ENCODE peak calls at places on chromosomes 16 and 17, in eight cellular contexts. One of them, this sample, is unnamed.

GRCh38 chr17:39927928-39928867 is 666 bp downstream of the LRRC3C start:
- DNase-seq in CD8-positive, alpha-beta memory T cell: no peak
- DNase-seq in cerebellar nuclear complex: no peak
- DNase-seq in ELR: peak; percentile 24
- DNase-seq in HuH-7: peak; percentile 67
- DNase-seq in brain pericyte: no peak
- DNase-seq in astrocyte of the cerebellum: no peak
- DNase-seq in fibroblast of gingiva: no peak
- DNase-seq in this sample: peak; percentile 23

GRCh38 chr16:87919681-87919994 is 16.7 kb downstream of the CA5A start:
- DNase-seq in CD8-positive, alpha-beta memory T cell: no peak
- DNase-seq in cerebellar nuclear complex: no peak
- DNase-seq in ELR: no peak
- DNase-seq in HuH-7: no peak
- DNase-seq in brain pericyte: no peak
- DNase-seq in astrocyte of the cerebellum: no peak
- DNase-seq in fibroblast of gingiva: no peak
- DNase-seq in this sample: no peak

GRCh38 chr17:41695954-41696720 is 7.5 kb downstream of the EIF1 start:
- DNase-seq in CD8-positive, alpha-beta memory T cell: peak; percentile 67
- DNase-seq in cerebellar nuclear complex: peak; percentile 3
- DNase-seq in ELR: peak; percentile 87
- DNase-seq in HuH-7: peak; percentile 62
- DNase-seq in brain pericyte: no peak
- DNase-seq in astrocyte of the cerebellum: peak; percentile 64
- DNase-seq in fibroblast of gingiva: peak; percentile 74
- DNase-seq in this sample: peak; percentile 83

GRCh38 chr17:935485-935884 is 44.1 kb downstream of the NXN start:
- DNase-seq in CD8-positive, alpha-beta memory T cell: no peak
- DNase-seq in cerebellar nuclear complex: no peak
- DNase-seq in ELR: no peak
- DNase-seq in HuH-7: no peak
- DNase-seq in brain pericyte: no peak
- DNase-seq in astrocyte of the cerebellum: no peak
- DNase-seq in fibroblast of gingiva: no peak
- DNase-seq in this sample: no peak

GRCh38 chr17:68431661-68432071 is 25.6 kb downstream of the WIPI1 start:
- DNase-seq in CD8-positive, alpha-beta memory T cell: no peak
- DNase-seq in cerebellar nuclear complex: no peak
- DNase-seq in ELR: peak; percentile 58
- DNase-seq in HuH-7: peak; percentile 31
- DNase-seq in brain pericyte: no peak
- DNase-seq in astrocyte of the cerebellum: peak; percentile 15
- DNase-seq in fibroblast of gingiva: peak; percentile 27
- DNase-seq in this sample: peak; percentile 25

GRCh38 chr16:71352963-71353460 is 5.5 kb upstream of the CALB2 start:
- DNase-seq in CD8-positive, alpha-beta memory T cell: no peak
- DNase-seq in cerebellar nuclear complex: no peak
- DNase-seq in ELR: no peak
- DNase-seq in HuH-7: no peak
- DNase-seq in brain pericyte: no peak
- DNase-seq in astrocyte of the cerebellum: no peak
- DNase-seq in fibroblast of gingiva: no peak
- DNase-seq in this sample: no peak

GRCh38 chr16:4087990-4088577 is 28.2 kb downstream of the ADCY9 start:
- DNase-seq in CD8-positive, alpha-beta memory T cell: no peak
- DNase-seq in cerebellar nuclear complex: no peak
- DNase-seq in ELR: no peak
- DNase-seq in HuH-7: no peak
- DNase-seq in brain pericyte: no peak
- DNase-seq in astrocyte of the cerebellum: no peak
- DNase-seq in fibroblast of gingiva: no peak
- DNase-seq in this sample: no peak

GRCh38 chr17:21278304-21279197 is 6.0 kb upstream of the MAP2K3 start:
- DNase-seq in CD8-positive, alpha-beta memory T cell: no peak
- DNase-seq in cerebellar nuclear complex: no peak
- DNase-seq in ELR: no peak
- DNase-seq in HuH-7: no peak
- DNase-seq in brain pericyte: no peak
- DNase-seq in astrocyte of the cerebellum: no peak
- DNase-seq in fibroblast of gingiva: no peak
- DNase-seq in this sample: no peak

GRCh38 chr16:24986512-24987303 is 28.5 kb downstream of the ARHGAP17 start:
- DNase-seq in CD8-positive, alpha-beta memory T cell: no peak
- DNase-seq in cerebellar nuclear complex: no peak
- DNase-seq in ELR: peak; percentile 88
- DNase-seq in HuH-7: peak; percentile 30
- DNase-seq in brain pericyte: no peak
- DNase-seq in astrocyte of the cerebellum: peak; percentile 81
- DNase-seq in fibroblast of gingiva: peak; percentile 88
- DNase-seq in this sample: peak; percentile 95

GRCh38 chr16:75252946-75253911 is 1.8 kb upstream of the BCAR1 start:
- DNase-seq in CD8-positive, alpha-beta memory T cell: no peak
- DNase-seq in cerebellar nuclear complex: no peak
- DNase-seq in ELR: peak; percentile 72
- DNase-seq in HuH-7: no peak
- DNase-seq in brain pericyte: no peak
- DNase-seq in astrocyte of the cerebellum: no peak
- DNase-seq in fibroblast of gingiva: peak; percentile 72
- DNase-seq in this sample: peak; percentile 98

GRCh38 chr16:56506941-56507340 is 12.9 kb downstream of the BBS2 start:
- DNase-seq in CD8-positive, alpha-beta memory T cell: no peak
- DNase-seq in cerebellar nuclear complex: no peak
- DNase-seq in ELR: peak; percentile 56
- DNase-seq in HuH-7: no peak
- DNase-seq in brain pericyte: no peak
- DNase-seq in astrocyte of the cerebellum: peak; percentile 53
- DNase-seq in fibroblast of gingiva: peak; percentile 37
- DNase-seq in this sample: peak; percentile 69

GRCh38 chr17:57568340-57568739 is 176.8 kb downstream of the CCDC182 start:
- DNase-seq in CD8-positive, alpha-beta memory T cell: no peak
- DNase-seq in cerebellar nuclear complex: no peak
- DNase-seq in ELR: no peak
- DNase-seq in HuH-7: no peak
- DNase-seq in brain pericyte: no peak
- DNase-seq in astrocyte of the cerebellum: no peak
- DNase-seq in fibroblast of gingiva: no peak
- DNase-seq in this sample: no peak

GRCh38 chr16:59060212-59060611 is 326.1 kb upstream of the GOT2 start:
- DNase-seq in CD8-positive, alpha-beta memory T cell: no peak
- DNase-seq in cerebellar nuclear complex: no peak
- DNase-seq in ELR: peak; percentile 73
- DNase-seq in HuH-7: no peak
- DNase-seq in brain pericyte: no peak
- DNase-seq in astrocyte of the cerebellum: peak; percentile 39
- DNase-seq in fibroblast of gingiva: no peak
- DNase-seq in this sample: peak; percentile 88

GRCh38 chr17:48054238-48055185 is 6.4 kb downstream of the NFE2L1 start:
- DNase-seq in CD8-positive, alpha-beta memory T cell: no peak
- DNase-seq in cerebellar nuclear complex: peak; percentile 71
- DNase-seq in ELR: peak; percentile 73
- DNase-seq in HuH-7: no peak
- DNase-seq in brain pericyte: no peak
- DNase-seq in astrocyte of the cerebellum: peak; percentile 47
- DNase-seq in fibroblast of gingiva: peak; percentile 61
- DNase-seq in this sample: peak; percentile 89

GRCh38 chr17:26792486-26792885 is 501.4 kb upstream of the WSB1 start:
- DNase-seq in CD8-positive, alpha-beta memory T cell: no peak
- DNase-seq in cerebellar nuclear complex: no peak
- DNase-seq in ELR: peak; percentile 28
- DNase-seq in HuH-7: no peak
- DNase-seq in brain pericyte: peak; percentile 1
- DNase-seq in astrocyte of the cerebellum: peak; percentile 12
- DNase-seq in fibroblast of gingiva: no peak
- DNase-seq in this sample: no peak

GRCh38 chr17:35931794-35932419 is 1.3 kb upstream of the RDM1 start:
- DNase-seq in CD8-positive, alpha-beta memory T cell: no peak
- DNase-seq in cerebellar nuclear complex: no peak
- DNase-seq in ELR: no peak
- DNase-seq in HuH-7: no peak
- DNase-seq in brain pericyte: no peak
- DNase-seq in astrocyte of the cerebellum: peak; percentile 13
- DNase-seq in fibroblast of gingiva: no peak
- DNase-seq in this sample: peak; percentile 38

GRCh38 chr16:30185141-30185682 is 1.8 kb downstream of the CORO1A start:
- DNase-seq in CD8-positive, alpha-beta memory T cell: no peak
- DNase-seq in cerebellar nuclear complex: no peak
- DNase-seq in ELR: no peak
- DNase-seq in HuH-7: no peak
- DNase-seq in brain pericyte: no peak
- DNase-seq in astrocyte of the cerebellum: no peak
- DNase-seq in fibroblast of gingiva: no peak
- DNase-seq in this sample: no peak

GRCh38 chr16:27717726-27718125 is 167.8 kb downstream of the KATNIP start:
- DNase-seq in CD8-positive, alpha-beta memory T cell: no peak
- DNase-seq in cerebellar nuclear complex: no peak
- DNase-seq in ELR: no peak
- DNase-seq in HuH-7: no peak
- DNase-seq in brain pericyte: no peak
- DNase-seq in astrocyte of the cerebellum: no peak
- DNase-seq in fibroblast of gingiva: no peak
- DNase-seq in this sample: no peak

GRCh38 chr16:49918257-49918656 is 62.3 kb upstream of the ZNF423 start:
- DNase-seq in CD8-positive, alpha-beta memory T cell: no peak
- DNase-seq in cerebellar nuclear complex: no peak
- DNase-seq in ELR: no peak
- DNase-seq in HuH-7: no peak
- DNase-seq in brain pericyte: no peak
- DNase-seq in astrocyte of the cerebellum: no peak
- DNase-seq in fibroblast of gingiva: no peak
- DNase-seq in this sample: no peak

GRCh38 chr17:70121136-70121535 is 46.1 kb downstream of the KCNJ16 start:
- DNase-seq in CD8-positive, alpha-beta memory T cell: no peak
- DNase-seq in cerebellar nuclear complex: no peak
- DNase-seq in ELR: no peak
- DNase-seq in HuH-7: no peak
- DNase-seq in brain pericyte: no peak
- DNase-seq in astrocyte of the cerebellum: no peak
- DNase-seq in fibroblast of gingiva: no peak
- DNase-seq in this sample: no peak

GRCh38 chr16:56986361-56986760 is 3.0 kb upstream of the NLRC5 start:
- DNase-seq in CD8-positive, alpha-beta memory T cell: no peak
- DNase-seq in cerebellar nuclear complex: no peak
- DNase-seq in ELR: no peak
- DNase-seq in HuH-7: no peak
- DNase-seq in brain pericyte: no peak
- DNase-seq in astrocyte of the cerebellum: no peak
- DNase-seq in fibroblast of gingiva: no peak
- DNase-seq in this sample: no peak

GRCh38 chr16:83887088-83887487 is 11.8 kb upstream of the MLYCD start:
- DNase-seq in CD8-positive, alpha-beta memory T cell: no peak
- DNase-seq in cerebellar nuclear complex: no peak
- DNase-seq in ELR: peak; percentile 56
- DNase-seq in HuH-7: no peak
- DNase-seq in brain pericyte: no peak
- DNase-seq in astrocyte of the cerebellum: no peak
- DNase-seq in fibroblast of gingiva: no peak
- DNase-seq in this sample: peak; percentile 27